ENCODE peak calls at places on chromosome 22, in nine cellular contexts. A is stimulated activated CD4-positive, alpha-beta T cell treated with anti-CD3 and anti-CD28 coated beads, Interleukin-15, amount 100 ng/mL, for 1 hour; W is right atrium auricular region; T is aorta; H is PC-9; X is epithelial cell of esophagus; N is GM13976; B is GM04503; Q is IMR-90. S is an unnamed sample.

GRCh38 chr22:17429516-17429915 is 60.3 kb downstream of the CECR2 start:
- DNase-seq in Q (no peak), X (no peak), H (no peak), B (no peak), W (no peak), T (no peak), N (no peak), A (no peak), S (no peak)

GRCh38 chr22:39236321-39237275 is 8.2 kb downstream of the PDGFB start:
- DNase-seq in A (no peak), H (no peak), T (no peak), Q (no peak), B (no peak), N (peak), W (peak), X (no peak), S (no peak)

GRCh38 chr22:50550395-50550794 is 4.7 kb downstream of the KLHDC7B start:
- DNase-seq in N (no peak), X (no peak), T (peak), A (no peak), W (no peak), B (no peak), H (no peak), Q (no peak), S (no peak)

GRCh38 chr22:42010778-42011177 is 12.2 kb downstream of the WBP2NL start:
- DNase-seq in X (no peak), W (no peak), H (no peak), N (no peak), A (no peak), T (no peak), B (no peak), Q (no peak), S (no peak)

GRCh38 chr22:20430641-20431519 is 6.7 kb downstream of the SCARF2 start:
- DNase-seq in Q (no peak), H (no peak), A (peak), B (no peak), W (peak), X (peak), T (peak), N (peak), S (no peak)

GRCh38 chr22:25404923-25405853 is 159.3 kb upstream of the GRK3 start:
- DNase-seq in N (peak), A (peak), Q (peak), H (no peak), X (peak), B (no peak), W (peak), T (peak), S (no peak)

GRCh38 chr22:46045459-46046298 is 68.7 kb upstream of the WNT7B start:
- DNase-seq in A (no peak), H (no peak), B (no peak), N (no peak), X (no peak), Q (no peak), T (peak), W (no peak), S (no peak)

GRCh38 chr22:19229600-19229999 is 51.1 kb upstream of the SLC25A1 start:
- DNase-seq in W (no peak), B (no peak), Q (no peak), T (no peak), N (no peak), A (no peak), X (no peak), H (no peak), S (no peak)

GRCh38 chr22:19921544-19922081 is 20.0 kb upstream of the COMT start:
- DNase-seq in Q (no peak), A (no peak), X (no peak), W (no peak), T (no peak), N (peak), B (no peak), H (no peak), S (no peak)

GRCh38 chr22:20388200-20388599 is 5.8 kb upstream of the ZNF74 start:
- DNase-seq in A (no peak), N (no peak), X (no peak), Q (no peak), T (no peak), H (no peak), W (no peak), B (no peak), S (no peak)

GRCh38 chr22:19810381-19811141 is 44.1 kb downstream of the GNB1L start:
- DNase-seq in B (peak), A (no peak), Q (peak), H (no peak), N (no peak), T (no peak), X (no peak), W (no peak), S (no peak)

GRCh38 chr22:19872779-19873137 is 18.1 kb upstream of the GNB1L start:
- DNase-seq in A (no peak), Q (no peak), B (no peak), N (no peak), T (no peak), W (no peak), H (no peak), X (no peak), S (no peak)

GRCh38 chr22:48660795-48661740 is 1166.6 kb downstream of the BRD1 start:
- DNase-seq in X (no peak), B (no peak), N (no peak), T (no peak), A (no peak), W (no peak), H (no peak), Q (no peak), S (no peak)

GRCh38 chr22:44876921-44877320 is 124.5 kb downstream of the ARHGAP8 start:
- DNase-seq in W (no peak), A (no peak), X (no peak), B (no peak), T (no peak), H (no peak), N (no peak), Q (no peak), S (no peak)

GRCh38 chr22:23219787-23220484 is 39.6 kb downstream of the BCR start:
- DNase-seq in Q (peak), W (no peak), N (peak), A (no peak), H (no peak), X (peak), T (peak), B (no peak), S (no peak)

GRCh38 chr22:45574069-45574703 is 71.5 kb downstream of the FBLN1 start:
- DNase-seq in T (peak), X (no peak), W (no peak), B (no peak), H (no peak), Q (no peak), A (no peak), N (no peak), S (no peak)

GRCh38 chr22:19289475-19290161 is 1.9 kb downstream of the CLTCL1 start:
- DNase-seq in B (no peak), W (no peak), H (no peak), N (no peak), X (peak), A (no peak), T (no peak), Q (peak), S (peak)

GRCh38 chr22:29342177-29342576 is 26.7 kb upstream of the RASL10A start:
- DNase-seq in Q (no peak), T (peak), N (no peak), A (no peak), B (no peak), W (no peak), X (no peak), H (no peak), S (no peak)

GRCh38 chr22:19215360-19215759 is 36.8 kb upstream of the SLC25A1 start:
- DNase-seq in A (no peak), Q (no peak), T (no peak), N (no peak), W (no peak), X (no peak), H (no peak), B (no peak), S (no peak)

GRCh38 chr22:36546932-36547331 is 18.0 kb upstream of the EIF3D start:
- DNase-seq in X (peak), H (peak), T (no peak), B (peak), A (no peak), W (no peak), Q (peak), N (no peak), S (peak)

GRCh38 chr22:19824197-19825015 is 30.3 kb downstream of the GNB1L start:
- DNase-seq in N (no peak), Q (no peak), H (peak), A (no peak), B (no peak), W (peak), T (no peak), X (peak), S (no peak)

GRCh38 chr22:37843746-37844089 is 416 bp downstream of the ANKRD54 start:
- DNase-seq in A (peak), Q (peak), W (no peak), X (no peak), B (no peak), N (peak), T (peak), H (peak), S (no peak)

GRCh38 chr22:41939981-41940852 is 6.7 kb downstream of the CENPM start:
- DNase-seq in H (peak), W (peak), B (no peak), X (peak), A (peak), N (peak), T (peak), Q (no peak), S (no peak)

GRCh38 chr22:49582671-49583070 is 245.0 kb downstream of the BRD1 start:
- DNase-seq in H (no peak), B (no peak), A (no peak), N (no peak), Q (no peak), X (no peak), W (no peak), T (no peak), S (no peak)

GRCh38 chr22:27207907-27208306 is 550.5 kb downstream of the MIAT start:
- DNase-seq in A (no peak), N (no peak), X (peak), W (peak), T (no peak), H (no peak), Q (peak), B (peak), S (no peak)

GRCh38 chr22:20156611-20157415 is 6.0 kb upstream of the CCDC188 start:
- DNase-seq in A (peak), Q (peak), B (no peak), N (peak), H (peak), X (peak), T (peak), W (peak), S (peak)

GRCh38 chr22:50030315-50031188 is 18.0 kb upstream of the IL17REL start:
- DNase-seq in T (peak), W (peak), H (peak), A (peak), N (peak), X (peak), Q (peak), B (peak), S (no peak)

GRCh38 chr22:29369460-29369859 is 18.9 kb downstream of the AP1B1 start:
- DNase-seq in Q (peak), X (peak), W (peak), B (no peak), T (peak), N (no peak), A (no peak), H (no peak), S (no peak)

GRCh38 chr22:39738746-39739145 is 154.8 kb downstream of the ENTHD1 start:
- DNase-seq in Q (peak), H (no peak), X (peak), B (no peak), A (no peak), W (no peak), N (no peak), T (no peak), S (no peak)

GRCh38 chr22:42714768-42715430 is 5.8 kb downstream of the A4GALT start:
- DNase-seq in H (peak), X (no peak), N (no peak), B (no peak), A (no peak), Q (no peak), T (no peak), W (no peak), S (no peak)

GRCh38 chr22:36383110-36383581 is 4.6 kb downstream of the MYH9 start:
- DNase-seq in X (no peak), W (no peak), H (peak), N (peak), A (no peak), Q (peak), B (no peak), T (no peak), S (no peak)

GRCh38 chr22:29740216-29740615 is 20.4 kb downstream of the CABP7 start:
- DNase-seq in N (no peak), H (no peak), A (no peak), B (no peak), W (no peak), X (no peak), T (no peak), Q (no peak), S (no peak)

GRCh38 chr22:46119729-46120419 is 30.5 kb upstream of the PPARA start:
- DNase-seq in N (no peak), X (no peak), A (no peak), H (no peak), B (no peak), Q (peak), T (peak), W (no peak), S (no peak)